ENCODE peak calls at places on chromosomes 7 and 10, in four cellular contexts. N, H, R and D are unnamed samples.

GRCh38 chr7:127874951-127875608 is 156.2 kb downstream of the LRRC4 start:
- DNase-seq in R (no peak), N (no peak), H (no peak), D (no peak)

GRCh38 chr7:134420509-134421125 is 38.3 kb downstream of the AKR1B1 start:
- DNase-seq in H (no peak), N (peak), R (peak), D (peak)

GRCh38 chr7:138164804-138165203 is 88.5 kb downstream of the AKR1D1 start:
- DNase-seq in H (no peak), R (no peak), N (no peak), D (no peak)

GRCh38 chr7:2886900-2887299 is 42.8 kb upstream of the GNA12 start:
- DNase-seq in R (peak), N (peak), H (no peak), D (peak)

GRCh38 chr10:15209827-15210509 is 41.5 kb upstream of the NMT2 start:
- DNase-seq in H (peak), R (peak), N (peak), D (peak)

GRCh38 chr7:155247479-155248365 is 50.0 kb upstream of the INSIG1 start:
- DNase-seq in N (no peak), H (no peak), R (no peak), D (no peak)

GRCh38 chr10:97053285-97053684 is 132.5 kb downstream of the SLIT1 start:
- DNase-seq in N (no peak), H (no peak), R (no peak), D (no peak)

GRCh38 chr7:44244282-44244681 is 43.5 kb downstream of the YKT6 start:
- DNase-seq in N (peak), R (no peak), H (no peak), D (peak)

GRCh38 chr7:92806496-92806895 is 29.9 kb downstream of the CDK6 start:
- DNase-seq in N (no peak), H (no peak), R (no peak), D (no peak)

GRCh38 chr7:50404392-50404791 is 45.8 kb downstream of the FIGNL1 start:
- DNase-seq in N (peak), H (no peak), R (no peak), D (no peak)

GRCh38 chr7:31702354-31702753 is 15.3 kb downstream of the PPP1R17 start:
- DNase-seq in N (no peak), H (no peak), R (no peak), D (no peak)

GRCh38 chr10:28949005-28950004 is 272.0 kb downstream of the BAMBI start:
- DNase-seq in R (no peak), N (no peak), H (no peak), D (no peak)

GRCh38 chr10:790821-791551 is 101.5 kb upstream of the DIP2C start:
- DNase-seq in N (no peak), R (no peak), H (no peak), D (no peak)

GRCh38 chr7:37784015-37784414 is 64.4 kb upstream of the NME8 start:
- DNase-seq in N (no peak), R (no peak), H (no peak), D (no peak)

GRCh38 chr10:13051126-13051694 is 48.8 kb upstream of the OPTN start:
- DNase-seq in N (no peak), R (no peak), H (no peak), D (no peak)

GRCh38 chr7:147332988-147333387 is 1216.4 kb downstream of the CNTNAP2 start:
- DNase-seq in R (no peak), H (no peak), N (no peak), D (no peak)

GRCh38 chr10:30081182-30081581 is 21.8 kb upstream of the JCAD start:
- DNase-seq in R (no peak), N (no peak), H (no peak), D (no peak)

GRCh38 chr10:131496351-131497052 is 185.0 kb upstream of the TCERG1L start:
- DNase-seq in R (no peak), H (no peak), N (no peak), D (no peak)

GRCh38 chr10:13717936-13718772 is 131.4 kb downstream of the PRPF18 start:
- DNase-seq in R (peak), N (no peak), H (no peak), D (no peak)

GRCh38 chr10:28241766-28242399 is 61.0 kb downstream of the MPP7 start:
- DNase-seq in N (peak), R (peak), H (no peak), D (peak)

GRCh38 chr10:21807162-21807561 is 196.4 kb downstream of the DNAJC1 start:
- DNase-seq in N (peak), H (no peak), R (no peak), D (peak)

GRCh38 chr7:47826754-47827153 is 121.5 kb downstream of the PKD1L1 start:
- DNase-seq in N (no peak), H (no peak), R (no peak), D (no peak)

GRCh38 chr10:44780461-44780860 is 130.7 kb upstream of the TMEM72 start:
- DNase-seq in N (no peak), R (peak), H (no peak), D (no peak)

GRCh38 chr7:45717537-45718235 is 143.5 kb downstream of the ADCY1 start:
- DNase-seq in R (no peak), N (no peak), H (no peak), D (no peak)

GRCh38 chr7:50664461-50664922 is 99.3 kb upstream of the DDC start:
- DNase-seq in N (no peak), R (no peak), H (no peak), D (no peak)

GRCh38 chr10:63887026-63887589 is 365.9 kb downstream of the REEP3 start:
- DNase-seq in R (no peak), N (no peak), H (no peak), D (no peak)

GRCh38 chr7:112431803-112432202 is 18.5 kb upstream of the IFRD1 start:
- DNase-seq in N (no peak), R (no peak), H (no peak), D (no peak)

GRCh38 chr10:125004571-125005311 is 62.8 kb downstream of the ZRANB1 start:
- DNase-seq in N (no peak), R (no peak), H (no peak), D (no peak)